ENCODE peak calls at places on chromosomes 16 and 17, in ten cellular contexts. One of them, this sample, is unnamed.

GRCh38 chr17:9274973-9275372 is 253.7 kb downstream of the NTN1 start:
- DNase-seq in mesendoderm: no peak
- DNase-seq in stromal cell of bone marrow: no peak
- DNase-seq in AG09309: no peak
- DNase-seq in Daoy: no peak
- DNase-seq in GOT3: no peak
- DNase-seq in A549: no peak
- DNase-seq in activated effector memory CD4-positive, alpha-beta T cell treated with anti-CD3 and anti-CD28 coated beads, Interleukin-2, amount 50 U/mL, for 16 hours: no peak
- DNase-seq in hypothalamus: no peak
- DNase-seq in T follicular helper cell: no peak
- DNase-seq in this sample: no peak

GRCh38 chr17:80154166-80154565 is 7.2 kb upstream of the EIF4A3 start:
- DNase-seq in mesendoderm: no peak
- DNase-seq in stromal cell of bone marrow: no peak
- DNase-seq in AG09309: no peak
- DNase-seq in Daoy: no peak
- DNase-seq in GOT3: no peak
- DNase-seq in A549: no peak
- DNase-seq in activated effector memory CD4-positive, alpha-beta T cell treated with anti-CD3 and anti-CD28 coated beads, Interleukin-2, amount 50 U/mL, for 16 hours: no peak
- DNase-seq in hypothalamus: no peak
- DNase-seq in T follicular helper cell: no peak
- DNase-seq in this sample: no peak

GRCh38 chr17:15289285-15290185 is 24.4 kb upstream of the PMP22 start:
- DNase-seq in mesendoderm: no peak
- DNase-seq in stromal cell of bone marrow: peak; percentile 41
- DNase-seq in AG09309: peak; percentile 92
- DNase-seq in Daoy: peak; percentile 39
- DNase-seq in GOT3: no peak
- DNase-seq in A549: peak; percentile 97
- DNase-seq in activated effector memory CD4-positive, alpha-beta T cell treated with anti-CD3 and anti-CD28 coated beads, Interleukin-2, amount 50 U/mL, for 16 hours: no peak
- DNase-seq in hypothalamus: no peak
- DNase-seq in T follicular helper cell: no peak
- DNase-seq in this sample: no peak

GRCh38 chr16:66270333-66270927 is 96.1 kb upstream of the CDH5 start:
- DNase-seq in mesendoderm: peak; percentile 91
- DNase-seq in stromal cell of bone marrow: no peak
- DNase-seq in AG09309: no peak
- DNase-seq in Daoy: peak; percentile 83
- DNase-seq in GOT3: no peak
- DNase-seq in A549: peak; percentile 73
- DNase-seq in activated effector memory CD4-positive, alpha-beta T cell treated with anti-CD3 and anti-CD28 coated beads, Interleukin-2, amount 50 U/mL, for 16 hours: peak; percentile 86
- DNase-seq in hypothalamus: peak; percentile 47
- DNase-seq in T follicular helper cell: peak; percentile 18
- DNase-seq in this sample: peak; percentile 99

GRCh38 chr17:8479431-8479947 is 43.8 kb downstream of the NDEL1 start:
- DNase-seq in mesendoderm: no peak
- DNase-seq in stromal cell of bone marrow: peak; percentile 61
- DNase-seq in AG09309: peak; percentile 85
- DNase-seq in Daoy: no peak
- DNase-seq in GOT3: no peak
- DNase-seq in A549: no peak
- DNase-seq in activated effector memory CD4-positive, alpha-beta T cell treated with anti-CD3 and anti-CD28 coated beads, Interleukin-2, amount 50 U/mL, for 16 hours: no peak
- DNase-seq in hypothalamus: peak; percentile 74
- DNase-seq in T follicular helper cell: no peak
- DNase-seq in this sample: no peak

GRCh38 chr16:79009911-79010310 is 590.6 kb downstream of the MAF start:
- DNase-seq in mesendoderm: no peak
- DNase-seq in stromal cell of bone marrow: no peak
- DNase-seq in AG09309: no peak
- DNase-seq in Daoy: no peak
- DNase-seq in GOT3: no peak
- DNase-seq in A549: no peak
- DNase-seq in activated effector memory CD4-positive, alpha-beta T cell treated with anti-CD3 and anti-CD28 coated beads, Interleukin-2, amount 50 U/mL, for 16 hours: no peak
- DNase-seq in hypothalamus: no peak
- DNase-seq in T follicular helper cell: no peak
- DNase-seq in this sample: no peak

GRCh38 chr16:49608095-49608494 is 234.5 kb downstream of the C16orf78 start:
- DNase-seq in mesendoderm: peak; percentile 45
- DNase-seq in stromal cell of bone marrow: peak; percentile 47
- DNase-seq in AG09309: no peak
- DNase-seq in Daoy: no peak
- DNase-seq in GOT3: no peak
- DNase-seq in A549: no peak
- DNase-seq in activated effector memory CD4-positive, alpha-beta T cell treated with anti-CD3 and anti-CD28 coated beads, Interleukin-2, amount 50 U/mL, for 16 hours: no peak
- DNase-seq in hypothalamus: no peak
- DNase-seq in T follicular helper cell: no peak
- DNase-seq in this sample: no peak

GRCh38 chr17:81170727-81171494 is 4.9 kb upstream of the AATK start:
- DNase-seq in mesendoderm: no peak
- DNase-seq in stromal cell of bone marrow: no peak
- DNase-seq in AG09309: no peak
- DNase-seq in Daoy: no peak
- DNase-seq in GOT3: no peak
- DNase-seq in A549: no peak
- DNase-seq in activated effector memory CD4-positive, alpha-beta T cell treated with anti-CD3 and anti-CD28 coated beads, Interleukin-2, amount 50 U/mL, for 16 hours: no peak
- DNase-seq in hypothalamus: no peak
- DNase-seq in T follicular helper cell: no peak
- DNase-seq in this sample: no peak

GRCh38 chr17:80782536-80783427 is 208.9 kb upstream of the CHMP6 start:
- DNase-seq in mesendoderm: peak; percentile 65
- DNase-seq in stromal cell of bone marrow: no peak
- DNase-seq in AG09309: no peak
- DNase-seq in Daoy: no peak
- DNase-seq in GOT3: no peak
- DNase-seq in A549: peak; percentile 46
- DNase-seq in activated effector memory CD4-positive, alpha-beta T cell treated with anti-CD3 and anti-CD28 coated beads, Interleukin-2, amount 50 U/mL, for 16 hours: peak; percentile 78
- DNase-seq in hypothalamus: no peak
- DNase-seq in T follicular helper cell: peak; percentile 32
- DNase-seq in this sample: no peak

GRCh38 chr17:77531641-77532040 is 390.9 kb downstream of the SEC14L1 start:
- DNase-seq in mesendoderm: no peak
- DNase-seq in stromal cell of bone marrow: no peak
- DNase-seq in AG09309: no peak
- DNase-seq in Daoy: no peak
- DNase-seq in GOT3: no peak
- DNase-seq in A549: no peak
- DNase-seq in activated effector memory CD4-positive, alpha-beta T cell treated with anti-CD3 and anti-CD28 coated beads, Interleukin-2, amount 50 U/mL, for 16 hours: no peak
- DNase-seq in hypothalamus: no peak
- DNase-seq in T follicular helper cell: no peak
- DNase-seq in this sample: no peak

GRCh38 chr17:77326636-77327035 is 185.9 kb downstream of the SEC14L1 start:
- DNase-seq in mesendoderm: no peak
- DNase-seq in stromal cell of bone marrow: no peak
- DNase-seq in AG09309: no peak
- DNase-seq in Daoy: no peak
- DNase-seq in GOT3: no peak
- DNase-seq in A549: no peak
- DNase-seq in activated effector memory CD4-positive, alpha-beta T cell treated with anti-CD3 and anti-CD28 coated beads, Interleukin-2, amount 50 U/mL, for 16 hours: peak; percentile 51
- DNase-seq in hypothalamus: no peak
- DNase-seq in T follicular helper cell: no peak
- DNase-seq in this sample: no peak

GRCh38 chr17:71464241-71464640 is 656.6 kb upstream of the SOX9 start:
- DNase-seq in mesendoderm: no peak
- DNase-seq in stromal cell of bone marrow: no peak
- DNase-seq in AG09309: no peak
- DNase-seq in Daoy: no peak
- DNase-seq in GOT3: no peak
- DNase-seq in A549: no peak
- DNase-seq in activated effector memory CD4-positive, alpha-beta T cell treated with anti-CD3 and anti-CD28 coated beads, Interleukin-2, amount 50 U/mL, for 16 hours: no peak
- DNase-seq in hypothalamus: no peak
- DNase-seq in T follicular helper cell: no peak
- DNase-seq in this sample: no peak

GRCh38 chr16:61246592-61246991 is 789.6 kb downstream of the CDH8 start:
- DNase-seq in mesendoderm: no peak
- DNase-seq in stromal cell of bone marrow: no peak
- DNase-seq in AG09309: no peak
- DNase-seq in Daoy: no peak
- DNase-seq in GOT3: no peak
- DNase-seq in A549: no peak
- DNase-seq in activated effector memory CD4-positive, alpha-beta T cell treated with anti-CD3 and anti-CD28 coated beads, Interleukin-2, amount 50 U/mL, for 16 hours: no peak
- DNase-seq in hypothalamus: no peak
- DNase-seq in T follicular helper cell: no peak
- DNase-seq in this sample: no peak

GRCh38 chr16:70750893-70751467 is 50.0 kb downstream of the VAC14 start:
- DNase-seq in mesendoderm: no peak
- DNase-seq in stromal cell of bone marrow: peak; percentile 96
- DNase-seq in AG09309: no peak
- DNase-seq in Daoy: peak; percentile 84
- DNase-seq in GOT3: no peak
- DNase-seq in A549: peak; percentile 66
- DNase-seq in activated effector memory CD4-positive, alpha-beta T cell treated with anti-CD3 and anti-CD28 coated beads, Interleukin-2, amount 50 U/mL, for 16 hours: no peak
- DNase-seq in hypothalamus: peak; percentile 31
- DNase-seq in T follicular helper cell: no peak
- DNase-seq in this sample: no peak

GRCh38 chr16:67181346-67181745 is 2.4 kb downstream of the MATCAP1 start:
- DNase-seq in mesendoderm: no peak
- DNase-seq in stromal cell of bone marrow: peak; percentile 83
- DNase-seq in AG09309: peak; percentile 52
- DNase-seq in Daoy: peak; percentile 59
- DNase-seq in GOT3: no peak
- DNase-seq in A549: no peak
- DNase-seq in activated effector memory CD4-positive, alpha-beta T cell treated with anti-CD3 and anti-CD28 coated beads, Interleukin-2, amount 50 U/mL, for 16 hours: no peak
- DNase-seq in hypothalamus: no peak
- DNase-seq in T follicular helper cell: no peak
- DNase-seq in this sample: no peak

GRCh38 chr17:55237268-55237667 is 27.5 kb upstream of the HLF start:
- DNase-seq in mesendoderm: no peak
- DNase-seq in stromal cell of bone marrow: no peak
- DNase-seq in AG09309: no peak
- DNase-seq in Daoy: no peak
- DNase-seq in GOT3: no peak
- DNase-seq in A549: no peak
- DNase-seq in activated effector memory CD4-positive, alpha-beta T cell treated with anti-CD3 and anti-CD28 coated beads, Interleukin-2, amount 50 U/mL, for 16 hours: no peak
- DNase-seq in hypothalamus: no peak
- DNase-seq in T follicular helper cell: no peak
- DNase-seq in this sample: no peak

GRCh38 chr16:54505479-54506247 is 219.1 kb upstream of the IRX3 start:
- DNase-seq in mesendoderm: no peak
- DNase-seq in stromal cell of bone marrow: no peak
- DNase-seq in AG09309: no peak
- DNase-seq in Daoy: no peak
- DNase-seq in GOT3: no peak
- DNase-seq in A549: no peak
- DNase-seq in activated effector memory CD4-positive, alpha-beta T cell treated with anti-CD3 and anti-CD28 coated beads, Interleukin-2, amount 50 U/mL, for 16 hours: no peak
- DNase-seq in hypothalamus: no peak
- DNase-seq in T follicular helper cell: no peak
- DNase-seq in this sample: no peak

GRCh38 chr17:9228408-9229159 is 207.3 kb downstream of the NTN1 start:
- DNase-seq in mesendoderm: no peak
- DNase-seq in stromal cell of bone marrow: peak; percentile 80
- DNase-seq in AG09309: peak; percentile 80
- DNase-seq in Daoy: no peak
- DNase-seq in GOT3: no peak
- DNase-seq in A549: no peak
- DNase-seq in activated effector memory CD4-positive, alpha-beta T cell treated with anti-CD3 and anti-CD28 coated beads, Interleukin-2, amount 50 U/mL, for 16 hours: no peak
- DNase-seq in hypothalamus: no peak
- DNase-seq in T follicular helper cell: no peak
- DNase-seq in this sample: no peak

GRCh38 chr16:56871172-56871593 is 6.2 kb downstream of the SLC12A3 start:
- DNase-seq in mesendoderm: no peak
- DNase-seq in stromal cell of bone marrow: peak; percentile 18
- DNase-seq in AG09309: no peak
- DNase-seq in Daoy: peak; percentile 32
- DNase-seq in GOT3: no peak
- DNase-seq in A549: peak; percentile 28
- DNase-seq in activated effector memory CD4-positive, alpha-beta T cell treated with anti-CD3 and anti-CD28 coated beads, Interleukin-2, amount 50 U/mL, for 16 hours: no peak
- DNase-seq in hypothalamus: no peak
- DNase-seq in T follicular helper cell: no peak
- DNase-seq in this sample: no peak

This sample was measured in 8988T.